ENCODE peak calls at places on chromosomes 4 and X, in eight cellular contexts. I is T follicular helper cell; A is activated CD4-positive, alpha-beta T cell treated with anti-CD3 and anti-CD28 coated beads for 1 hour; C is activated T-helper 1 cell treated with anti-CD3 and anti-CD28 coated beads, Interleukin-2, amount 50 U/mL, for 16 hours; N is fibroblast of the aortic adventitia; H is mammary epithelial cell; W is GM23248; M is activated CD4-positive, alpha-beta memory T cell treated with anti-CD3 and anti-CD28 coated beads for 36 hours. E is an unnamed sample.
A peak's percentile ranks its signal among the peaks of the same experiment; 100 is the strongest.

GRCh38 chr4:10529891-10530786 is 72.9 kb upstream of the ZNF518B start:
- DNase-seq in I (no peak), H (peak; percentile 10), A (no peak), M (no peak), N (peak; percentile 89), C (no peak), W (no peak), E (no peak)

GRCh38 chr4:139655116-139655515 is 10.5 kb upstream of the MGST2 start:
- DNase-seq in M (peak; percentile 36), I (no peak), N (peak; percentile 69), W (peak; percentile 64), C (no peak), A (no peak), H (peak; percentile 51), E (no peak)

GRCh38 chr4:1381944-1382541 is 24.2 kb downstream of the NKX1-1 start:
- DNase-seq in N (no peak), W (no peak), C (no peak), A (no peak), I (no peak), H (no peak), M (no peak), E (no peak)

GRCh38 chr4:20825493-20825892 is 125.2 kb downstream of the PACRGL start:
- DNase-seq in W (peak; percentile 23), I (no peak), H (no peak), N (no peak), C (no peak), M (no peak), A (no peak), E (no peak)

GRCh38 chrX:136710324-136710951 is 62.5 kb downstream of the CD40LG start:
- DNase-seq in H (peak; percentile 63), A (no peak), M (peak; percentile 41), W (peak; percentile 38), C (no peak), N (peak; percentile 57), I (no peak), E (no peak)

GRCh38 chrX:131703646-131704045 is 159.8 kb downstream of the OR13H1 start:
- DNase-seq in N (no peak), M (no peak), A (no peak), I (no peak), C (no peak), H (peak; percentile 3), W (no peak), E (no peak)

GRCh38 chr4:140686799-140687198 is 69.4 kb downstream of the TBC1D9 start:
- DNase-seq in H (no peak), C (no peak), W (peak; percentile 27), N (no peak), I (no peak), M (no peak), A (no peak), E (no peak)

GRCh38 chr4:155339588-155339987 is 37.2 kb downstream of the MAP9 start:
- DNase-seq in W (no peak), M (no peak), N (no peak), H (no peak), A (no peak), C (no peak), I (no peak), E (no peak)

GRCh38 chr4:94877973-94878372 is 120.2 kb downstream of the BMPR1B start:
- DNase-seq in N (peak; percentile 54), H (no peak), I (no peak), M (no peak), C (no peak), W (peak; percentile 72), A (no peak), E (no peak)

GRCh38 chrX:142249721-142250120 is 44.6 kb upstream of the MAGEC2 start:
- DNase-seq in I (no peak), M (no peak), N (no peak), A (no peak), H (peak; percentile 8), C (no peak), W (no peak), E (no peak)

GRCh38 chr4:66571145-66571544 is 900.9 kb upstream of the EPHA5 start:
- DNase-seq in M (no peak), A (no peak), I (no peak), W (no peak), C (no peak), N (no peak), H (no peak), E (no peak)

GRCh38 chr4:41991916-41992767 is 1.8 kb downstream of the SLC30A9 start:
- DNase-seq in M (no peak), A (no peak), C (no peak), H (peak; percentile 11), N (peak; percentile 11), W (peak; percentile 56), I (no peak), E (no peak)

GRCh38 chrX:96372313-96373046 is 312.2 kb upstream of the DIAPH2 start:
- DNase-seq in W (peak; percentile 66), H (peak; percentile 23), I (no peak), C (no peak), N (peak; percentile 80), A (no peak), M (no peak), E (no peak)

E was measured in mesothelial cell of epicardium.